ENCODE peak calls at places on chromosomes 2 and 18, in five cellular contexts. B, Y, D, I and F are unnamed samples.

GRCh38 chr2:61689526-61689925 is 151.4 kb upstream of the XPO1 start:
- DNase-seq in B (no peak), D (no peak), I (no peak), Y (no peak), F (no peak)

GRCh38 chr2:28445448-28446258 is 50.2 kb upstream of the PLB1 start:
- DNase-seq in I (no peak), Y (peak), B (no peak), D (no peak), F (no peak)

GRCh38 chr2:3659447-3660432 is 1.7 kb downstream of the ALLC start:
- DNase-seq in D (no peak), I (no peak), Y (no peak), B (no peak), F (no peak)

GRCh38 chr2:167127135-167127534 is 238.9 kb downstream of the XIRP2 start:
- DNase-seq in Y (no peak), D (no peak), B (no peak), I (no peak), F (no peak)

GRCh38 chr2:10863837-10864236 is 47.9 kb upstream of the KCNF1 start:
- DNase-seq in D (no peak), I (no peak), Y (no peak), B (no peak), F (no peak)

GRCh38 chr2:234590076-234590475 is 93.2 kb upstream of the ARL4C start:
- DNase-seq in Y (no peak), I (no peak), D (no peak), B (no peak), F (no peak)

GRCh38 chr2:208315081-208315788 is 49.2 kb downstream of the PIKFYVE start:
- DNase-seq in B (no peak), I (no peak), Y (no peak), D (no peak), F (no peak)

GRCh38 chr2:236972491-236973379 is 113.0 kb upstream of the COPS8 start:
- DNase-seq in Y (no peak), B (no peak), D (peak), I (no peak), F (no peak)

GRCh38 chr18:13587477-13587876 is 138.9 kb downstream of the FAM210A start:
- DNase-seq in I (no peak), B (no peak), D (no peak), Y (no peak), F (no peak)

GRCh38 chr2:54773838-54774237 is 50.4 kb downstream of the EML6 start:
- DNase-seq in D (no peak), I (no peak), Y (no peak), B (no peak), F (no peak)

GRCh38 chr2:11411768-11412448 is 54.1 kb downstream of the E2F6 start:
- DNase-seq in B (no peak), I (peak), Y (peak), D (peak), F (no peak)

GRCh38 chr2:105744909-105745853 is at the start of gene NCK2:
- DNase-seq in B (peak), I (no peak), Y (no peak), D (no peak), F (no peak)

GRCh38 chr18:74450626-74451025 is 6.5 kb downstream of the DIPK1C start:
- DNase-seq in D (no peak), Y (no peak), B (no peak), I (peak), F (no peak)

GRCh38 chr18:48732767-48733424 is 194.1 kb downstream of the CTIF start:
- DNase-seq in Y (no peak), I (no peak), D (no peak), B (no peak), F (no peak)

GRCh38 chr2:54207666-54208195 is 48.3 kb downstream of the TSPYL6 start:
- DNase-seq in B (no peak), I (no peak), Y (no peak), D (no peak), F (no peak)

GRCh38 chr2:15776629-15776919 is 163.8 kb upstream of the MYCN start:
- DNase-seq in I (no peak), B (no peak), Y (no peak), D (no peak), F (no peak)

GRCh38 chr2:118986733-118987132 is 44.7 kb downstream of the MARCO start:
- DNase-seq in B (no peak), Y (no peak), I (no peak), D (no peak), F (no peak)

GRCh38 chr18:72360628-72361027 is 183.5 kb downstream of the CBLN2 start:
- DNase-seq in Y (no peak), I (no peak), D (no peak), B (no peak), F (no peak)

GRCh38 chr2:110688594-110689091 is 10.8 kb upstream of the BUB1 start:
- DNase-seq in D (no peak), Y (peak), B (no peak), I (no peak), F (no peak)

GRCh38 chr2:114926303-114926702 is 483.9 kb downstream of the DPP10 start:
- DNase-seq in Y (no peak), D (no peak), B (no peak), I (no peak), F (no peak)